ENCODE peak calls at places on chromosomes 4 and X, in six cellular contexts. C is psoas muscle, R is body of pancreas, T is lung, A is A549, I is GM13977. P is an unnamed sample.

GRCh38 chr4:150173420-150173819 is 95.2 kb downstream of the DCLK2 start:
- DNase-seq in C (no peak), T (no peak), I (no peak), A (no peak), R (no peak), P (no peak)

GRCh38 chrX:13099121-13099520 is 54.7 kb upstream of the FAM9C start:
- DNase-seq in C (no peak), R (no peak), T (no peak), A (no peak), I (no peak), P (no peak)

GRCh38 chrX:124256209-124256608 is 76.3 kb upstream of the TEX13D start:
- DNase-seq in T (no peak), I (no peak), A (no peak), R (no peak), C (no peak), P (no peak)

GRCh38 chr4:142201041-142201440 is 564.7 kb downstream of the IL15 start:
- DNase-seq in C (no peak), R (no peak), I (no peak), T (no peak), A (no peak), P (no peak)

GRCh38 chrX:102599950-102600579 is 750 bp downstream of the ARMCX5 start:
- DNase-seq in T (no peak), R (no peak), A (peak), I (no peak), C (no peak), P (no peak)

GRCh38 chr4:2834001-2834921 is 9.4 kb upstream of the ADD1 start:
- DNase-seq in I (peak), C (no peak), T (no peak), A (no peak), R (peak), P (peak)

GRCh38 chrX:16511776-16512400 is 138.1 kb upstream of the S100G start:
- DNase-seq in R (no peak), A (no peak), C (no peak), I (no peak), T (no peak), P (no peak)

GRCh38 chr4:26171953-26172352 is 148.9 kb upstream of the RBPJ start:
- DNase-seq in C (no peak), I (no peak), T (no peak), R (no peak), A (no peak), P (no peak)

GRCh38 chr4:159428975-159429692 is 326.3 kb downstream of the RAPGEF2 start:
- DNase-seq in A (no peak), R (no peak), I (no peak), T (no peak), C (no peak), P (no peak)

GRCh38 chrX:33855251-33855650 is 276.9 kb downstream of the FAM47A start:
- DNase-seq in I (no peak), R (no peak), C (no peak), T (no peak), A (no peak), P (no peak)

GRCh38 chrX:37752941-37753340 is 26.9 kb upstream of the CYBB start:
- DNase-seq in I (no peak), R (no peak), A (no peak), C (no peak), T (no peak), P (no peak)

GRCh38 chr4:41963105-41963504 is 18.5 kb upstream of the DCAF4L1 start:
- DNase-seq in C (no peak), A (no peak), T (no peak), I (no peak), R (no peak), P (no peak)

DNA sequence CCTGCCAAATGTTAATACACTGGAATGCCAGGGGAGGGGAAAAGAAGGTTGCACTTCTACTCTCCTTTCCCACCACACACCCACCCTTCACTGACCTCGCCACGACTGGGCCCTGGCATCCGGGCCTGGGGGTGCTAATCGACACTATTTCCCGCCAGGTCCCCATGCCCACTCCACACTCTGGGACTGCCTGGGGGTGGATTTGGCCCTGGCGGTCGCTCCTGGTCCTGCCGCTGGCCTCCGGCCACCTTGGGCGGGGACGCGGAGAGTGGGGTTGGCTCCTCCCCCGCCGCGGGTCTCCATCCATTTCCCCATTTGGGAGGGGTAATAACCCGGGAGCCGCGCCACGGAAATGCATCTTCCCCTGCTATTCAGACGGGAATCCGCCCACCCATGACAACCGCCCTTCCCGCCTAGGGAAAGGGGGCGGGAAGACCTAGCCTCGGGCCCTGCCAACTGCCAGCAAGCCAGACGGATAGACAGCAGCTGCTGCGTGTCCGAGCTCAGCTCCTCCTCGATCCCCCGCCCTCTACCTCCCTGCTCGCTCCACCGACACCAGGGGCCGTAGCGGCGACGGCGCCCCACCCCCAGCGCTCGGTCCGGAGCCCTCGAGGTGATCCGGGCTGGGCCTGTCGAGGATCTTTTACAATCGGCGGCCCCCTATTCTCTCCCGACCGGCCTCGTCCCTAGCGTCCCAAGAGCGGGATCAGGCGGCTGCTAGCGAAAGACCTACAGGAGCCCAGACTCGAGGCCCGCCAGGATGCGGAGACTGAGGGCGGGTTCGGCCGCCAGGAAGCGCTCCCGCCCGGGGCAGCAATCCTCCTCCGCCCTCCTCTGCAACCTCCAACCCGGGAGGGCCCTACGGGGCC is 78.0 kb downstream of the RLIM start:
- DNase-seq in R (peak), T (peak), I (peak), A (no peak), C (peak), P (peak)
- TF ChIP-seq CTCF in R (peak), T (no peak), I (peak), A (no peak), C (peak), P (peak)

DNA sequence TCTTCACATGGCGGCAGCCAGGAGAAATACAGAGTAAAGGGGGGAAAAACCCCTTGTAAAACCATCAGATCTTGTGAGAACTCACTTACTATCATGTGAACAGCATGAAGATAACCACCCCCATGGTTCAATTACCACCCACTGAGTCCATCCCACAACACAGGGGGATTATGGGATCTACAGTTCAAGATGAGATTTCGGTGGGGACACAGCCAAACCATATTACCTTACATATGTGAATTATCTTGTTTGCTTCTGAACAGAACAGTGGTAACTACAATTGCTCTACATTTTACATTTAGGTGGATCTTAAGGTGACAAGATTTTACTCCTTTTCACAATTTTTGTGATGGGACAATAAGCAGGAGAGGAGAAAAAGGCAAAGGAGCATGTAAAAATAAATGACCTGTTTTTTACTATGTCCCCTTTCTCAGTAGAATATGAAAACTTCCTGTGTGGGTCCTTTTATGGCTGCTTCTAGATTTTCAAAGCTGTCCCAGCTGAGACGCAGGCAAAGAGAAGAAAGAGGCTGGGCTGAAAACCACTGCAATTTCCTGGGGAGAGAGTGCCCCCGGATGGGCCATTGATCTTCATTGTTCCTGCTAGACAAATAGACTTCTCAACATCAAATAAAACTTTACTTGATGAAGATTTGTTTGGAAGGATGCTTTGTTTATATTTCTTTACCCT is 45.9 kb upstream of the PGM2 start:
- DNase-seq in T (no peak), I (no peak), R (no peak), C (no peak), A (no peak), P (no peak)
- TF ChIP-seq CTCF in T (no peak), I (peak), R (peak), C (no peak), A (no peak), P (peak)

DNA sequence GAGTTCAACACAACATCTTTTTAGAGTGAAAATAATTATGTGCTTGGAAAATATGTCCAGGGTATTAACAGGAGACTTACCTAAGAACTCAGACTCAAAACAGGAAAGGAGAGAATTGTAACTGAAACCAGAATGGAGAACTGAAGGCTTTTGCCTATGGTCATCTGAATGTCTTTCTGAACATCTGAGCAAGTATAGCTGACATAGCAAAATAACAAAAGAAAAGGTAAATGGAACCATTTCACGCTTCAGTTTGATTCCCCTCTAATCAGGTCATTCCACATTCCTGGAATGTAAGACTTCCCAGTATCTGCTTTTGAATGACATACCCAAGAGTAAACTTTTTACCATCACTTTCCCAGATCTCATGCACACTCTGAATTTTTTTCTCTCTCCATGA is 500.4 kb upstream of the HS3ST1 start:
- DNase-seq in I (no peak), R (no peak), A (no peak), C (no peak), T (no peak), P (no peak)
- TF ChIP-seq CTCF in I (no peak), R (no peak), A (no peak), C (no peak), T (no peak), P (no peak)

DNA sequence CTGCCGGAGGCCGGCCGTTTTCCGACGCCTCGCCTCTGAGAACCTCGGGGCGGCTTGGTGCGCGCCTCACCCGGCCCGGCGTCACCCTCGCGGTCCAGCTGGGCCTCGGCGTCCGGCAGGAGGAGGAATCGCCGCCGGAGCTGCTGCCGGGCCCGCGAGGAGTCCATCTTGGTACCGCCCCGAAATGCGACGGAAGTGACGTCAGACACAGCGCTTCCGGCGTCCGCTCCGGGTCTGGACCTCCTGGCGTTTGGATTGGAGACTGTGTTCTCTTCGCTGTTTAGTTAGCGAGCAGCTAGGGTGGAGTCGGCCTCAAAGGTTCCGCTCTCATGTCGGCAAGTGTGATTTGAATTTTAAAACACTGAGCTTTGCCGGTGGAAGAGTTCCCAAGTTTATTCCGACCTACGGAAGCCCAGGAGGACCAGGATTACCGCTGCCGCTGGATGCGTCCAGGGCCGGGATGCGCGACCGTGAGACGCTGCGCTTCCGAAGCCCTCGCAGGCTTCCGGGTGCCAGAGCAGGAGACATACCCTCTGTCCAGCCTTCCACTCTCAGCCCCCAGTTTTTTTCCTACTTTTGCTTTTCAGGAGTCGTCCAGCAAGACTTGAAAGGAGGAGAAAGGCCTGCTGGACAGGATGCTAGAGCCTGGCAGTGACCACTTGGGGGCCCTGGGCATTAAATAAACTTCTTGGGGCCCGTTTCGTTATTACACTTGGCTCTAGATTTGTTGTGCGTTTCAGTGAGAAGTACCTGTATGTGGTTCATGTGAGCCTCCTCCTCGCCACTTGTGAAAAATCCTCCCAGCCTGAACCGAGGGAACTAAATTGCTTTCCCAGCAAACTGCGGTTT is at the start of gene TMEM128:
- DNase-seq in R (peak), T (peak), C (peak), A (peak), I (peak), P (peak)
- TF ChIP-seq CTCF in R (peak), T (no peak), C (peak), A (peak), I (no peak), P (peak)